ENCODE peak calls at places on chromosome 18, in ten cellular contexts. E is cardiac muscle cell, B is vagina, H is left lung, T is IMR-90, R is adrenal gland, X is colonic mucosa, I is pancreas, F is mammary epithelial cell, K is heart right ventricle. A is an unnamed sample.

GRCh38 chr18:59918320-59918755 is 18.5 kb downstream of the PMAIP1 start:
- DNase-seq in E (peak; percentile 55), B (no peak), H (peak; percentile 87), T (peak; percentile 61), R (peak; percentile 72), X (peak; percentile 36), I (no peak), F (peak; percentile 74), K (peak; percentile 28), A (no peak)

GRCh38 chr18:73947180-73947989 is 200.2 kb downstream of the FBXO15 start:
- DNase-seq in E (no peak), B (no peak), H (no peak), T (peak; percentile 19), R (no peak), X (no peak), I (no peak), F (no peak), K (no peak), A (no peak)

GRCh38 chr18:6521804-6522418 is 107.2 kb upstream of the L3MBTL4 start:
- DNase-seq in E (peak; percentile 63), B (no peak), H (no peak), T (peak; percentile 47), R (peak; percentile 61), X (peak; percentile 56), I (no peak), F (peak; percentile 56), K (no peak), A (no peak)

GRCh38 chr18:1408331-1408835 is 503.7 kb downstream of the ADCYAP1 start:
- DNase-seq in E (no peak), B (no peak), H (no peak), T (no peak), R (no peak), X (no peak), I (no peak), F (no peak), K (no peak), A (no peak)

GRCh38 chr18:37144921-37145320 is 316.0 kb downstream of the KIAA1328 start:
- DNase-seq in E (no peak), B (no peak), H (no peak), T (no peak), R (no peak), X (no peak), I (no peak), F (peak; percentile 67), K (no peak), A (no peak)

GRCh38 chr18:36078751-36079529 is 11.6 kb upstream of the RPRD1A start:
- DNase-seq in E (peak; percentile 93), B (no peak), H (no peak), T (peak; percentile 71), R (no peak), X (no peak), I (no peak), F (peak; percentile 52), K (no peak), A (no peak)

GRCh38 chr18:38940863-38941531 is 1375.4 kb upstream of the CELF4 start:
- DNase-seq in E (peak; percentile 23), B (no peak), H (no peak), T (peak; percentile 53), R (no peak), X (no peak), I (no peak), F (peak; percentile 98), K (no peak), A (no peak)

GRCh38 chr18:70553961-70554325 is 265.1 kb downstream of the SOCS6 start:
- DNase-seq in E (no peak), B (no peak), H (no peak), T (no peak), R (no peak), X (no peak), I (no peak), F (no peak), K (no peak), A (no peak)

GRCh38 chr18:13175754-13176210 is 42.8 kb upstream of the LDLRAD4 start:
- DNase-seq in E (no peak), B (no peak), H (no peak), T (no peak), R (no peak), X (no peak), I (no peak), F (peak; percentile 62), K (no peak), A (no peak)

GRCh38 chr18:46903406-46903805 is 13.9 kb downstream of the PIAS2 start:
- DNase-seq in E (no peak), B (no peak), H (no peak), T (no peak), R (no peak), X (no peak), I (no peak), F (no peak), K (no peak), A (no peak)

GRCh38 chr18:47701133-47701532 is 229.3 kb downstream of the SMAD2 start:
- DNase-seq in E (no peak), B (no peak), H (no peak), T (no peak), R (no peak), X (no peak), I (no peak), F (no peak), K (no peak), A (no peak)

DNA sequence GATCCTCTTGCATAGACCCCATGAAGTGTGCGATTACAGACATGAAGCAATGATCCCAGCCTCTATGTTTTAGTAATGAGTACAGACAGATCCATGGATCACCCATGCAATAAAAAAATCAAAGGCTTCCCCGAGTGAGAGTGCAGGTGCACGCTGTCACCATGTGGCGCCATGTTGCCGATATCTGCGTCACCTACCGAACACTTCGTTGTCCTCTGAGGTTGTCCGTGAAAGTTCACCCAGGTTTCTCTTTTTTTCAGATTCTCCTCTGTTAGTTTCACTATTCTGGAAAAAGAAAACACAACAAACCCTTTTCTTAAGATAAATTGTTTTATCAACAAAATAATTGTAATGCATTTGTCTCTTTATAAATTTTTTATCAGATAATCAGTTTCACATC is 66.5 kb downstream of the MBP start:
- DNase-seq in E (no peak), B (no peak), H (no peak), T (no peak), R (no peak), X (no peak), I (no peak), F (no peak), K (no peak), A (no peak)
- H3K4me1 ChIP-seq in E (no peaks in the 10 kb centered on the region), B (peaks cover 58% of the 10 kb centered on the region), H (peaks cover 22% of the 10 kb centered on the region), T (peaks cover 48% of the 10 kb centered on the region), R (peaks cover 37% of the 10 kb centered on the region), X (peaks cover 12% of the 10 kb centered on the region), I (peaks cover 41% of the 10 kb centered on the region), F (peaks cover 71% of the 10 kb centered on the region), K (peaks cover 69% of the 10 kb centered on the region), A (peaks cover 35% of the 10 kb centered on the region)

GRCh38 chr18:78494686-78495085 is 484.9 kb upstream of the SALL3 start:
- DNase-seq in E (no peak), B (no peak), H (no peak), T (no peak), R (no peak), X (no peak), I (no peak), F (no peak), K (no peak), A (no peak)

GRCh38 chr18:78492813-78493371 is 486.7 kb upstream of the SALL3 start:
- DNase-seq in E (no peak), B (no peak), H (no peak), T (no peak), R (no peak), X (no peak), I (no peak), F (no peak), K (no peak), A (no peak)

GRCh38 chr18:78496095-78496494 is 483.5 kb upstream of the SALL3 start:
- DNase-seq in E (no peak), B (no peak), H (no peak), T (no peak), R (no peak), X (no peak), I (no peak), F (no peak), K (no peak), A (no peak)

GRCh38 chr18:78495550-78495949 is 484.1 kb upstream of the SALL3 start:
- DNase-seq in E (no peak), B (no peak), H (no peak), T (no peak), R (no peak), X (no peak), I (no peak), F (no peak), K (no peak), A (no peak)

GRCh38 chr18:78494204-78494603 is 485.4 kb upstream of the SALL3 start:
- DNase-seq in E (no peak), B (no peak), H (no peak), T (no peak), R (no peak), X (no peak), I (no peak), F (no peak), K (no peak), A (no peak)
- H3K9me3 ChIP-seq in E (no peaks in the 10 kb centered on the region), B (no peaks in the 10 kb centered on the region), H (peaks cover 23% of the 10 kb centered on the region), T (peaks cover 53% of the 10 kb centered on the region), R (no peaks in the 10 kb centered on the region), X (no peaks in the 10 kb centered on the region), I (no peaks in the 10 kb centered on the region), F (peaks cover 56% of the 10 kb centered on the region), K (no peaks in the 10 kb centered on the region), A (no peaks in the 10 kb centered on the region)

GRCh38 chr18:25230658-25231326 is 121.2 kb downstream of the ZNF521 start:
- DNase-seq in E (peak; percentile 93), B (no peak), H (no peak), T (peak; percentile 90), R (peak; percentile 86), X (peak; percentile 46), I (no peak), F (peak; percentile 43), K (peak; percentile 61), A (peak; percentile 17)
- H3K27ac ChIP-seq in E (peak overlapping the region; percentile 65), B (peak overlapping the region; percentile 40), H (peak overlapping the region; percentile 74), T (peak overlapping the region; percentile 84), R (no peak overlapping the region), X (peak overlapping the region; percentile 23), I (no peak overlapping the region), F (no peak overlapping the region), K (peak overlapping the region; percentile 69), A (peak overlapping the region; percentile 80)

DNA sequence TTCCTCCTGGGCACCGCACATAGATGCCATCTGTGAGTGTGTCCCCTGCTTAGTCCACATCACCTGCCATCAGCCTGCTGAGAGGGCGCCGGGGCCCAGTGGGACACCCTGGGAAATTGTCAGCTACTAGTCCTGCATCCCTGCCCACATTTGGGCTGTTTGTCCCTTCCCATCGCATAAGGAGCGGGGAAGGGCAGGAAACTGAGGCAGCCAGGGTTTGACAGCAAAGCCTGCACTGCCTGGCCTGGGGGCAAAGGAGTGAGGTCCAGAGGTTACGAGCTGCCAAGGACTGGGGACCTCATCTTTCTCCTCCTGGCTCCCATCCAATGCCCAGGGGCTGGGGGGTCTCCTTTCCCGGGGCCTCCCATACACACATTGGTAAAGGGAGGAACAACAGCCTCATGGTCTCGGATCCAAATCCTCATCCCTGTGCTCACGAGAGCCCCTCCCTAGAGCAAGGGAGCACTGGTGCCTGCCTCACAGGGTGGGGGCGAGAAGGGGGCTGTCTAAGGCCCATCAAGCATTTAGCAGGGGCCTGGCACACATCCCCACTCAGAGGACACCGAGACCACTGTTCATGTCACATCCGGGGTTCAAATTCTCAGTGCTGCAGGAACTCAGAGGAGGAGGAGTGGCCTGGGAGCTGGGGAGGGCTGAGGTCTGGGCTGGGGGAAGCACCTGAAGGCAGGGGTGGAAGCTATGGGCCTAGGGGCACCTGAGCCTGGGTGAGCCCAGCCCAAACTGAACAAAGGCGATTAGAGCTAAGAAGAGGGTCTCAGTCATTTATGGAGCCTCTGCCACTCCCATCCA is 113.8 kb downstream of the SMAD7 start:
- DNase-seq in E (no peak), B (no peak), H (no peak), T (no peak), R (no peak), X (no peak), I (no peak), F (no peak), K (no peak), A (peak; percentile 53)
- H3K4me1 ChIP-seq in E (peaks cover 51% of the 10 kb centered on the region), B (peaks cover 74% of the 10 kb centered on the region), H (peaks cover 18% of the 10 kb centered on the region), T (peaks cover 40% of the 10 kb centered on the region), R (peaks cover 66% of the 10 kb centered on the region), X (no peaks in the 10 kb centered on the region), I (peaks cover 5% of the 10 kb centered on the region), F (peaks cover 67% of the 10 kb centered on the region), K (peaks cover 61% of the 10 kb centered on the region), A (peaks cover 4% of the 10 kb centered on the region)